ENCODE peak calls at places on chromosomes 5 and 9, in five cellular contexts. B is astrocyte of the cerebellum, X is AG04449, R is Panc1, K is bronchial epithelial cell. H is an unnamed sample.

GRCh38 chr9:37998881-37999311 is 70.1 kb downstream of the SHB start:
- DNase-seq in R (no peak), X (no peak), K (no peak), B (no peak), H (peak)

GRCh38 chr9:93893899-93894690 is 61.1 kb downstream of the BARX1 start:
- DNase-seq in R (no peak), X (no peak), B (no peak), K (no peak), H (no peak)

GRCh38 chr9:133956520-133957076 is 35.5 kb downstream of the VAV2 start:
- DNase-seq in X (no peak), K (no peak), R (no peak), B (no peak), H (peak)

GRCh38 chr5:37771731-37772130 is 68.1 kb downstream of the GDNF start:
- DNase-seq in B (peak), K (peak), X (peak), R (no peak), H (peak)

GRCh38 chr9:127132921-127133647 is 10.6 kb upstream of the ANGPTL2 start:
- DNase-seq in K (no peak), R (no peak), B (no peak), X (no peak), H (peak)

GRCh38 chr5:80805038-80805437 is 150.3 kb upstream of the DHFR start:
- DNase-seq in R (no peak), K (no peak), B (no peak), X (no peak), H (no peak)

GRCh38 chr5:107696071-107696470 is 25.3 kb upstream of the EFNA5 start:
- DNase-seq in R (no peak), K (no peak), X (no peak), B (no peak), H (no peak)

GRCh38 chr9:123846966-123847365 is 83.0 kb downstream of the DENND1A start:
- DNase-seq in X (no peak), R (no peak), B (no peak), K (no peak), H (no peak)

GRCh38 chr5:143052967-143053682 is 282.9 kb downstream of the ARHGAP26 start:
- DNase-seq in B (no peak), X (no peak), K (no peak), R (no peak), H (no peak)

GRCh38 chr9:124255222-124255621 is 2.5 kb upstream of the NEK6 start:
- DNase-seq in B (no peak), X (no peak), R (no peak), K (no peak), H (no peak)

GRCh38 chr5:143146161-143146560 is 257.3 kb downstream of the NR3C1 start:
- DNase-seq in K (no peak), B (no peak), X (no peak), R (no peak), H (no peak)

GRCh38 chr5:134543820-134544692 is 18.6 kb downstream of the JADE2 start:
- DNase-seq in X (no peak), R (no peak), K (no peak), B (no peak), H (no peak)

GRCh38 chr5:133944263-133945230 is 23.9 kb downstream of the C5orf15 start:
- DNase-seq in K (peak), B (no peak), X (no peak), R (peak), H (peak)

GRCh38 chr9:93900436-93900819 is 54.7 kb downstream of the BARX1 start:
- DNase-seq in B (no peak), X (no peak), K (no peak), R (no peak), H (no peak)

GRCh38 chr5:119828536-119828935 is 199.2 kb downstream of the FAM170A start:
- DNase-seq in X (no peak), R (no peak), B (no peak), K (no peak), H (no peak)

GRCh38 chr5:34043099-34043876 is at the start of gene C1QTNF3:
- DNase-seq in R (no peak), X (no peak), B (peak), K (no peak), H (no peak)

GRCh38 chr9:37464426-37465248 is 613 bp downstream of the ZBTB5 start:
- DNase-seq in B (no peak), K (peak), X (no peak), R (peak), H (peak)

GRCh38 chr5:72015103-72015548 is 92.1 kb upstream of the MAP1B start:
- DNase-seq in B (peak), K (peak), R (no peak), X (no peak), H (peak)

GRCh38 chr5:122089614-122090013 is 11.6 kb upstream of the LOX start:
- DNase-seq in B (peak), K (peak), X (peak), R (no peak), H (peak)

GRCh38 chr5:132495063-132495671 is 4.6 kb upstream of the IRF1 start:
- DNase-seq in R (no peak), X (no peak), K (no peak), B (peak), H (no peak)

GRCh38 chr5:124783794-124784193 is 37.4 kb upstream of the ZNF608 start:
- DNase-seq in K (peak), X (no peak), B (no peak), R (no peak), H (peak)

GRCh38 chr9:114484854-114485443 is 20.3 kb downstream of the WHRN start:
- DNase-seq in X (no peak), B (no peak), K (peak), R (no peak), H (peak)

GRCh38 chr5:149455889-149456409 is 76.9 kb upstream of the IL17B start:
- DNase-seq in B (peak), X (no peak), K (peak), R (no peak), H (peak)

GRCh38 chr5:168076561-168076991 is 214.9 kb upstream of the WWC1 start:
- DNase-seq in B (no peak), R (no peak), K (no peak), X (peak), H (peak)

GRCh38 chr5:58459276-58459859 is 518 bp downstream of the PLK2 start:
- DNase-seq in K (no peak), X (no peak), R (no peak), B (no peak), H (peak)

GRCh38 chr5:78522476-78523105 is 126.0 kb downstream of the LHFPL2 start:
- DNase-seq in K (no peak), X (no peak), B (no peak), R (no peak), H (no peak)

GRCh38 chr5:78521455-78521854 is 127.1 kb downstream of the LHFPL2 start:
- DNase-seq in R (no peak), X (no peak), B (no peak), K (no peak), H (no peak)

GRCh38 chr5:78515665-78516064 is 132.9 kb downstream of the LHFPL2 start:
- DNase-seq in B (no peak), X (no peak), R (no peak), K (no peak), H (no peak)

GRCh38 chr5:78518365-78519197 is 130.0 kb downstream of the LHFPL2 start:
- DNase-seq in K (peak), R (no peak), X (no peak), B (no peak), H (peak)

DNA sequence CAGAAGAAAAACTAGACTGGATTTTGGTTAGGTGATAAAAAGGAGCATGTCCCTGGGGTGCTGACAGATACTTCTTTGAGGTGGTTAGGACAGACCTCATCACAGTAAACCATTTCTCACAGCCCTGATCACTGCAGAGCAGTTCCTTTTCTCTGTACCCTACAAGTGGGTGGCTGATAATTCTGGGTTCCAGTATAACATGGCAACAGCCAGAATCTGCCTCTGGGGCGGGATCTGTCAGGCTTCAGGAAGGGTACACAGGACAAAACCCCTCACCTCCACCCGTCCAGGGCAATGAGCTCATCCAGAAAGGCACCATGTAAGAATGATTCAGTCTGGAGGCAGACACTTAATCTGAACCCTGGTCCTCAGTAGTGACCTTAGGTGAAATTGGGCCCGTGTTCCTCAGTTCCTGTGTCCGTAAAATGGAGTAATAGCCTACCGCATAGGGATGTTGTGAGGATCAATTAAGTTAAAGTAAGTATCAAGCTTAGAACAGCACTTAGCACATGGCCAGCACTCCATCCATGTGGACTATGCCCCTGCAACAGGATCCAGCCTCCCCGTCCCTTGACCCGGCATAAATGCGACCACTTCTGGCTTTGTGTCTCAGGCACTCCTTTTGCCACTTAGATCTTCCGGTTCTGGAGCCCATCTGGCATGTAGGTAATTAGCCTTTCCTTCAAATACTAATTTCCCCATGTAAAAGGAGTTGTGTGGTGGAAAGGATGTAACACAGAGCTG is 129.2 kb downstream of the LHFPL2 start:
- DNase-seq in K (peak), R (no peak), B (no peak), X (no peak), H (no peak)
- H3K4me3 ChIP-seq in K (no peak), R (no peak), B (no peak), X (no peak), H (no peak)

GRCh38 chr5:173950829-173951228 is 38.1 kb upstream of the C5orf47 start:
- DNase-seq in R (no peak), K (no peak), B (no peak), X (no peak), H (peak)

GRCh38 chr5:173941758-173942401 is 47.1 kb upstream of the C5orf47 start:
- DNase-seq in B (no peak), K (no peak), X (no peak), R (no peak), H (no peak)

GRCh38 chr5:173941102-173941501 is 47.9 kb upstream of the C5orf47 start:
- DNase-seq in X (no peak), B (no peak), K (no peak), R (no peak), H (no peak)

GRCh38 chr5:173944512-173944911 is 44.5 kb upstream of the C5orf47 start:
- DNase-seq in K (no peak), B (no peak), X (no peak), R (no peak), H (no peak)

DNA sequence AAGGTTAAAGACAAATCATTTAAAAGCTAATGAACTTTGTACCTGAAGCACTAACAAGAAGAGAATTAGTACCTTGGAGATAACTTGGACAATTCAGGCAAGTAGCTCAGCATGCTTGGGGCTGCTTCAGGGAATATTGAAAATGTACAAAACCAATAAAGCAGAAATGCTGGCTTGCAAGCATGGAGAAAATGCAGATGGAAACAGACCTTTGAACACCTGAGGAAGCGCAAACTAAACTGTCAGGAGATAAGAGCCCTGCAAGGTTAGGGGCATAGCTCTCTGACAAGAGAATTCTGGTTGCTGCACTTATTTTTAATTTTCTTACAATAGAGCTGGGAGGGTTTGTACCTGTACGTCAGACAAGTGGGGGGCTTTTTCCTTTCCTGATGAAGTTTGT is 42.6 kb upstream of the C5orf47 start:
- DNase-seq in R (no peak), X (no peak), B (no peak), K (no peak), H (no peak)
- TF ChIP-seq CTCF in R (no peak), X (no peak), B (no peak), K (no peak), H (no peak)

DNA sequence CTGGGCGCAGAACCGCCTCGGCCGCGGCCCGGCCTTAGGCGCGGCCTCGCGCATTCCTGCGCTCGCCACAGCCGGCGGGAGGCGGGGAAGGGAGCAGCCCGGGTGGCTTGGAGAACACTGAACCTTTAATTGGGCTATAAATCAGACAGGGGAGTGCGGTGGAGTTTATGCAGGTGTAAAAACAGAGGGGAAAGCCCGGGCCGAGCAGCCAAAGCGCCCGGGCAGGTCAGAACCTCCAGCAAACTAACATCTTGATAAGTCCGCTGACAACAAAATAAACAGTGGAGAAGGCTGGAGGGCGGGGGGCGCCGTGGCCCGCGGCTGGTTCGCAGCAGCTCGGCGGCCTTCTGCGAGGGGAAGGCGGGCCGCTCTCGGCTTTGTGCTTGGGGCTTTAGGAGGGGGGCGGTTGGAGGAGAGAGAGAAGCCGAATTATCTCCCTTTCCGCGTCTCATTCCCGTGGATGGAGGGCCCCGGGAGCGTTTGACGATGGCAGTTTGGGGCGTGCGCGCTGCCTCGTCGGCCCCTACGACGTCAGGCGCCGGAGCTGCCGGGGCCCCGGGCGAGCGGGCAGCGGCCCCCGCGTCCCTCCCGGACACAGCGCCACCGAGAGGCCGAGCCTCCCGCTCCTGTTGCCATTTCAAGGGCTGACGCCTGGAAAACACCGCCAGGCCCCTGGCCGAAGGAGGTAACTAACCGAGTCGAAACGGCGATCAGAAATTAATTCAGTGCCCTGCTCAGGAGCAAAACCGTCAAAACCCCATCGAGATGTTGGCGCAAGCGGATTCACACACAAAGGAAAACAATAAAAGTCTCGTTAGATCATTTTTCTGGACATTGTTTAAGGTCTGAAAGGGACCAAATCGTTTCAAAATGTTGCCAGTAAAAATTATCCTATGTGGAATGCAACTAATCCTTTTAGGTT is 11.2 kb downstream of the FOXD1 start:
- DNase-seq in X (no peak), K (no peak), B (no peak), R (no peak), H (peak)
- H3K4me3 ChIP-seq in X (peak), K (peak), B (peak), R (peak), H (peak)

GRCh38 chr9:76297721-76298239 is 96.4 kb downstream of the RFK start:
- DNase-seq in R (no peak), K (no peak), X (no peak), B (no peak), H (peak)

GRCh38 chr9:76302543-76302942 is 91.7 kb downstream of the RFK start:
- DNase-seq in X (no peak), K (no peak), R (no peak), B (no peak), H (no peak)

GRCh38 chr9:76296561-76297276 is 97.5 kb downstream of the RFK start:
- DNase-seq in R (no peak), K (no peak), B (no peak), X (no peak), H (no peak)

GRCh38 chr9:76294301-76294700 is 99.9 kb downstream of the RFK start:
- DNase-seq in R (no peak), X (no peak), B (no peak), K (no peak), H (no peak)

DNA sequence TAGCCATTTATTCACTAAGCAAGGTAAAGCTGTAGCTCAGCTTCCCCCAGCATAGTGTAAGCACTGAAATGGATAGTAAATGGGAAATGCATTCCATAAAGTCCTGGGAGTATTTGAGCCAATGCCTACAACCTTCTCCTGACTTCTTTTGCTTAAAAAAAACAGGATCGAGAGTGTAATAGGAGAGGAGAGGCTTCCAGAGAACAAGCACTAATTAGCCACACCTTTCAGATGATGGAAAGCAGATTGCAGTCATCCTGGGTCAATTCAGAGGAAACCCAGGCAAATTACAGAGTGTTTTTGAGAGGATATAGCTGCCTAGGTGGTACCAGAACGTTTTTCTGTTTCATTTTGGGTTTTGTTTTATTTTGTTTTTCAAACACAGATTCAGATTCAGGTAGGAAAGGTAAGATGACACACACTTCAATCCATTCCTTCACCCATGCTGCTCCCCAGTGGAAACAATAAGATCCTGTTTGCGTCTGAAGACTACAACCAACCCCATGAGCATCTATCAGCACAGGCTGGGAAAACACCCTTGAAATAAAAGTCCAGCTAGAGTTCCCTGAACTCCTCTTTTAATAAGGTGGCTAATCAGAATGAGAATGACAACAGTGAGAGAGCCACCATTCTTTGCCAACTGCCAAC is 95.6 kb downstream of the RFK start:
- DNase-seq in X (no peak), K (peak), R (no peak), B (no peak), H (peak)
- TF ChIP-seq CTCF in X (no peak), K (peak), R (no peak), B (peak), H (peak)

DNA sequence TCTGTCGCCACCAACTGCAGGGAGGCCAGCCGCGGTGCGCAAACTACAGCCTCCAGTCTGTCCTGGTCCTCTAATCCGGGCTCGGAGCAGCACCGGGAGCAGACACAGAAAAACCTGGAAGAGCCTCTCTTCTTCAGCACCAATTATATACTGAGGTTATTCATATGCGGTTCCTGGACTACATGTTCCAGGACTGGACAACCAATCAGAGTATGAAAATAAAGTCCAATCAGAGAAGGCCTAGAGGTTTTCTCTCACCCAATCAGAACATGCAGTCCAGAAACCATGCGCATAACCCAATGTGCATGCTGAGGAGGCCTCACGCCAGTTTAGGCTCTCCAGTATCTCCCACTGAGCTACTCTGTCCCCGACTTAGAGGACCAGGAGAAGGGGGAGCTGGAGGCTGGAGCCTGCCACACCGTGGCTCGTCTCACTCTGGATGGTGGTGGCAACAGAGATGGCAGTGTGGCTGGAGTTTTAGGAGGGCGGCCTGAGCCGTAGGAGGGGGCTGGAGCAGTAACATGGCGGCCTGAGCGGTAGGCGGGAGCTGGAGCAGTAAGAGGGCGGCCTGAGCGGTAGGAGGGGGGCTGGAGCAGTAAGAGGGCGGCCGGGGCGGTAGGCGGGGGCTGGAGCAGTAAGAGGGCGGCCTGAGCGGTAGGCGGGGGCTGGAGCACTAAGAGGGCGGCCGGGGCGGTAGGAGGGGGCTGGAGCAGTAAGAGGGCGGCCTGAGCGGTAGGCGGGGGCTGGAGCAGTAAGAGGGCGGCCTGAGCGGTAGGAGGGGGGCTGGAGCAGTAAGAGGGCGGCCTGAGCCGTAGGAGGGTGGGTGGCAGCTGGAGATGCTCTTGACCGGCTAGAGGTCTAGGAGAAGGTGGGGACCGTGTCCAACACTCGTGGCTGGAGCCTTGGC is 20.4 kb upstream of the TRIM52 start:
- DNase-seq in B (no peak), R (no peak), K (no peak), X (no peak), H (no peak)
- H3K4me3 ChIP-seq in B (no peak), R (peak), K (no peak), X (no peak), H (no peak)

DNA sequence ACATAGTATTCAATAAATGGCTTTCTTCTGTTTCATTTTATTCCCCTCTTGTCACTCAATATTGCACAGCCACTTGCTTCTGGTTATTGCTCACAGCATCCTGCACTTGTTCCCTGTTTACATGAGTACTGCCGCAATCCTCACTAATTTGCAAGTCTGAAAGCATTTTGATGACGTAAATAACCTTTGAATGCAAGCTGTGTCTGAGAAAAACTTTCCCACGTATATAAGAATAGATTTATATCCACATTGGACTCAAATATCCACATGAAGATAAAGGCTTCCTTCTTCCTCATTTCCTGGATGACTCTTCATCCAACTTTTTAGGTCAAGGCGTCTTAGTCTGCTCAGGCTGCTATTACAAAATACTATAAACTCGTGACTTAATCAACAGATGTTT is 88.2 kb upstream of the DAP start:
- DNase-seq in K (no peak), X (no peak), R (no peak), B (no peak), H (peak)
- TF ChIP-seq CTCF in K (no peak), X (no peak), R (no peak), B (no peak), H (no peak)

H was measured in choroid plexus epithelial cell.